ENCODE peak calls at places on chromosomes 11 and 22, in four cellular contexts. One of them, this sample, is unnamed.

GRCh38 chr22:21000987-21001600 is 824 bp downstream of the THAP7 start:
- DNase-seq in GM12878: no peak
- DNase-seq in HepG2: no peak
- DNase-seq in H1: no peak
- DNase-seq in this sample: no peak

GRCh38 chr22:20244250-20244648 is 23.9 kb downstream of the RTN4R start:
- DNase-seq in GM12878: no peak
- DNase-seq in HepG2: no peak
- DNase-seq in H1: no peak
- DNase-seq in this sample: no peak

GRCh38 chr11:95996621-95997020 is 72.7 kb upstream of the MTMR2 start:
- DNase-seq in GM12878: no peak
- DNase-seq in HepG2: no peak
- DNase-seq in H1: no peak
- DNase-seq in this sample: no peak

GRCh38 chr22:46001426-46002106 is 24.6 kb upstream of the WNT7B start:
- DNase-seq in GM12878: no peak
- DNase-seq in HepG2: no peak
- DNase-seq in H1: no peak
- DNase-seq in this sample: no peak

GRCh38 chr11:95443386-95443785 is 212.4 kb upstream of the SESN3 start:
- DNase-seq in GM12878: peak; percentile 48
- DNase-seq in HepG2: peak; percentile 5
- DNase-seq in H1: no peak
- DNase-seq in this sample: no peak

GRCh38 chr11:75223954-75224643 is 16.5 kb upstream of the TPBGL start:
- DNase-seq in GM12878: no peak
- DNase-seq in HepG2: peak; percentile 17
- DNase-seq in H1: no peak
- DNase-seq in this sample: no peak

GRCh38 chr11:23846902-23847422 is 649.9 kb upstream of the LUZP2 start:
- DNase-seq in GM12878: no peak
- DNase-seq in HepG2: no peak
- DNase-seq in H1: no peak
- DNase-seq in this sample: no peak

GRCh38 chr11:58675344-58676155 is 53.1 kb downstream of the CNTF start:
- DNase-seq in GM12878: no peak
- DNase-seq in HepG2: peak; percentile 32
- DNase-seq in H1: peak; percentile 36
- DNase-seq in this sample: peak; percentile 56

GRCh38 chr11:115257286-115258077 is 246.7 kb downstream of the CADM1 start:
- DNase-seq in GM12878: no peak
- DNase-seq in HepG2: no peak
- DNase-seq in H1: no peak
- DNase-seq in this sample: no peak

GRCh38 chr22:47043835-47044721 is 281.6 kb downstream of the TBC1D22A start:
- DNase-seq in GM12878: no peak
- DNase-seq in HepG2: no peak
- DNase-seq in H1: no peak
- DNase-seq in this sample: no peak

GRCh38 chr11:124717786-124718634 is 21.7 kb upstream of the NRGN start:
- DNase-seq in GM12878: no peak
- DNase-seq in HepG2: peak; percentile 6
- DNase-seq in H1: no peak
- DNase-seq in this sample: no peak

GRCh38 chr22:22074634-22075381 is 92.2 kb upstream of the TOP3B start:
- DNase-seq in GM12878: no peak
- DNase-seq in HepG2: no peak
- DNase-seq in H1: no peak
- DNase-seq in this sample: no peak

GRCh38 chr22:40076702-40077645 is 82.2 kb downstream of the FAM83F start:
- DNase-seq in GM12878: no peak
- DNase-seq in HepG2: no peak
- DNase-seq in H1: no peak
- DNase-seq in this sample: no peak

GRCh38 chr11:66687831-66688281 is 10.2 kb upstream of the RBM4B start:
- DNase-seq in GM12878: no peak
- DNase-seq in HepG2: no peak
- DNase-seq in H1: no peak
- DNase-seq in this sample: no peak

GRCh38 chr11:66684635-66685034 is 6.9 kb upstream of the RBM4B start:
- DNase-seq in GM12878: no peak
- DNase-seq in HepG2: no peak
- DNase-seq in H1: no peak
- DNase-seq in this sample: no peak

GRCh38 chr11:66686801-66687750 is 9.4 kb upstream of the RBM4B start:
- DNase-seq in GM12878: no peak
- DNase-seq in HepG2: no peak
- DNase-seq in H1: no peak
- DNase-seq in this sample: no peak

GRCh38 chr11:66685276-66686099 is 7.8 kb upstream of the RBM4B start:
- DNase-seq in GM12878: no peak
- DNase-seq in HepG2: no peak
- DNase-seq in H1: no peak
- DNase-seq in this sample: no peak

GRCh38 chr11:66686100-66686785 is 8.6 kb upstream of the RBM4B start:
- DNase-seq in GM12878: no peak
- DNase-seq in HepG2: no peak
- DNase-seq in H1: no peak
- DNase-seq in this sample: no peak
- H3K4me3 ChIP-seq in GM12878: no peak overlapping the region
- H3K4me3 ChIP-seq in HepG2: no peak overlapping the region
- H3K4me3 ChIP-seq in H1: no peak overlapping the region
- H3K4me3 ChIP-seq in this sample: no peak overlapping the region

DNA sequence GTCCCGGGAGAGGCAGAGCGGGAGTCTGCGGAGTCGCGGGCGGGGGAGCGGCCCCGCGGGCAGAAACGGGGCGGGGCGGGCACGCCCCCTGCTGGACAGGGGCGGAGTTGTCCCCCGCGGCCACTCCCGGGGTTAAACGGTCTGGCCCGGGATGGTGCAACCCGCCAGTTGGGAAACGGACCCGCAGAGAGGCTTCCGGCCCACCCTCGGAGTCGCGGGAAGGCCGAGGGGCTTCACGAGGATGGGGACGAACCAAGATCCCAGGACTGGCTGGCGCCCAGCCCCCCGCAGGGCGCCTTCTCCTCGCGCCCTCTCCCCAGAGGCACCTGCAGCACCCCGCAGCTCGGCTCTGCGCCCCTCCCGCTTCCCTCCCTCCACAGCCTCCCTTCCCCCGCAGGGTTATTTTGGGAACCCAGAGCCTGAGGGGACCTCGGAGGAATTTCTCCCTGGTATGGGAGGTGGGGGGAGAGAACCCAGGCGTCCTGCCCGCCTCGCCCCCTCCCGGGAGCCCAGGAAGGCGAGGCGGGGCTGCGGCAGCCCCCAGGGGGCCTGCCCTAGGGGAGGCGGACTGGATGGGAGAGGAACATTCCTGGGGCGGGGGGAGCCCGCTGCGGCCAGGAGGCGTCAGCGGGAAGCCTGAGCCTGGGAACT is 877 bp downstream of the RASGRP2 start:
- DNase-seq in GM12878: no peak
- DNase-seq in HepG2: no peak
- DNase-seq in H1: no peak
- DNase-seq in this sample: no peak
- TF ChIP-seq SUZ12 in GM12878: peak; percentile 69
- TF ChIP-seq SUZ12 in HepG2: no peak
- TF ChIP-seq SUZ12 in H1: no peak
- TF ChIP-seq SUZ12 in this sample: no peak

DNA sequence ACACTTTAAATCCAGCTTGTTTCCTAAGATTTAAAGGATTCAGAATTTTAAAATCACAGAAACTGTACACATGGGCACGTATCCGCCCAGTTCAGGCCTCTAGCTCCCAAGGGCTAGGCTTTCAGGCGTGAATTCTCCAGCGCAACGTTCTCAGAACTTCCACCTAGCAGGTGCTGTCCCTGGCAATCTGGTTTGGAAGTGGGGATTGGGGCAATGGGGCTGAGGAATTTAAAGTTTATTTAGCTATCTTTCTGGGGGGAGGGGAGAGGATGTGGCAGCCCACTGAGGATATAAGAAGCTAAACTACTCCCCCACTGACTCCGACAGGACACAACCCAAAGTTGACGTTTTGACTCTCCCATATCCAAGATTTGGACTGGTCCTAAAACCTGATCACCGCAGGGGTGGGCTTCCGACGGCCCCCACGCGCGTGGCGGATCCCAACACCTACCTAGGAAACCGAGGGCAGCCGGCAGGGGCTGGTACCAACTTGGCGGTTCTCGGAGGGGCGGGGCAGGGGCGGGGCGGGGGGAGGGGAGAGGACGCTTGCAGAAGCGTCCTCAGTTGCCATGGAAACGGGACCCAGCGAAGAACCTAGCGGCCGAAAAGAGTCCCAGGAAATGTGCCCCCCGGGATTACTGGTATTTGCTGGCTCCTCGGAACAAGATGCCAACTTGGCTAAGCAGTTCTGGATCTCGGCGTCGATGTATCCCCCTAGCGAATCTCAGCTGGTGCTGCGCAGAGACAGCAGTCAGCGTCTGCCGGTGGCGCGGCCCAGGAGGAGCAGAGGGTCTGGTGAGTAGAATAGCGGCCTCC is at the start of gene HOATZ:
- DNase-seq in GM12878: no peak
- DNase-seq in HepG2: no peak
- DNase-seq in H1: peak; percentile 41
- DNase-seq in this sample: peak; percentile 38
- H3K4me3 ChIP-seq in GM12878: no peak within 1 kb of the TSS
- H3K4me3 ChIP-seq in HepG2: no peak within 1 kb of the TSS
- H3K4me3 ChIP-seq in H1: peak within 1 kb of the TSS; percentile 59
- H3K4me3 ChIP-seq in this sample: peak within 1 kb of the TSS; percentile 24

GRCh38 chr11:114237321-114238280 is 58.6 kb upstream of the NNMT start:
- DNase-seq in GM12878: no peak
- DNase-seq in HepG2: no peak
- DNase-seq in H1: no peak
- DNase-seq in this sample: no peak

GRCh38 chr11:114236829-114237228 is 59.4 kb upstream of the NNMT start:
- DNase-seq in GM12878: no peak
- DNase-seq in HepG2: no peak
- DNase-seq in H1: no peak
- DNase-seq in this sample: no peak

GRCh38 chr11:114232400-114233070 is 63.7 kb upstream of the NNMT start:
- DNase-seq in GM12878: no peak
- DNase-seq in HepG2: no peak
- DNase-seq in H1: no peak
- DNase-seq in this sample: no peak

GRCh38 chr11:114230031-114230430 is 66.2 kb upstream of the NNMT start:
- DNase-seq in GM12878: no peak
- DNase-seq in HepG2: no peak
- DNase-seq in H1: no peak
- DNase-seq in this sample: no peak

DNA sequence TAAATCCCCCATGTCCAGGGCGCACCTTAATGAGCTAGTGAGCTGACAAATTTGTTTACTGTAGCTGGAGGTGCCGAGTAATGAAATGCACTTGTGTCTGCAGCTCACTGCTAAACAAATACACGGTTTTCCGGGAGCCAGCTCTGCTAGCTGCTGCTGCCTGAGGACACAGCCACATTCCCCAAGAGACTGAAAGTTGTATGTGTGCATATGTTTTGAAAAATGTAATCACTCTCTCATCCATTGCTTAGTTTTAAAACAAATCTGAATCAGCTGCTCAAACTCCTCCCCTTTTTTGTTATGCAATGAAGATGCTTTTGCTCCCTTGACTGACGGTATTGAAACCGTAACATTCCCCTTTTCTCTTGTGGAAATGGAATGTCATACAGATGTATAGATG is 62.4 kb upstream of the NNMT start:
- DNase-seq in GM12878: no peak
- DNase-seq in HepG2: no peak
- DNase-seq in H1: no peak
- DNase-seq in this sample: no peak
- TF ChIP-seq SUZ12 in GM12878: no peak
- TF ChIP-seq SUZ12 in HepG2: no peak
- TF ChIP-seq SUZ12 in H1: no peak
- TF ChIP-seq SUZ12 in this sample: no peak

GRCh38 chr22:17158568-17159503 is at the start of gene HDHD5:
- DNase-seq in GM12878: no peak
- DNase-seq in HepG2: no peak
- DNase-seq in H1: peak; percentile 50
- DNase-seq in this sample: peak; percentile 65
- H3K4me3 ChIP-seq in GM12878: peak within 1 kb of the TSS; percentile 79
- H3K4me3 ChIP-seq in HepG2: no peak within 1 kb of the TSS
- H3K4me3 ChIP-seq in H1: peak within 1 kb of the TSS; percentile 70
- H3K4me3 ChIP-seq in this sample: peak within 1 kb of the TSS; percentile 79

GRCh38 chr11:68372625-68373024 is 60.2 kb downstream of the LRP5 start:
- DNase-seq in GM12878: no peak
- DNase-seq in HepG2: no peak
- DNase-seq in H1: no peak
- DNase-seq in this sample: no peak

GRCh38 chr11:68374531-68374930 is 62.1 kb downstream of the LRP5 start:
- DNase-seq in GM12878: no peak
- DNase-seq in HepG2: no peak
- DNase-seq in H1: no peak
- DNase-seq in this sample: no peak

GRCh38 chr11:68373189-68373809 is 60.9 kb downstream of the LRP5 start:
- DNase-seq in GM12878: no peak
- DNase-seq in HepG2: no peak
- DNase-seq in H1: no peak
- DNase-seq in this sample: no peak

GRCh38 chr11:68375337-68375736 is 62.9 kb downstream of the LRP5 start:
- DNase-seq in GM12878: no peak
- DNase-seq in HepG2: no peak
- DNase-seq in H1: no peak
- DNase-seq in this sample: no peak

GRCh38 chr11:68373810-68374501 is 61.6 kb downstream of the LRP5 start:
- DNase-seq in GM12878: no peak
- DNase-seq in HepG2: peak; percentile 81
- DNase-seq in H1: no peak
- DNase-seq in this sample: no peak
- TF ChIP-seq SUZ12 in GM12878: no peak
- TF ChIP-seq SUZ12 in HepG2: no peak
- TF ChIP-seq SUZ12 in H1: no peak
- TF ChIP-seq SUZ12 in this sample: no peak

GRCh38 chr11:35045219-35045819 is 93.7 kb upstream of the CD44 start:
- DNase-seq in GM12878: no peak
- DNase-seq in HepG2: peak; percentile 64
- DNase-seq in H1: no peak
- DNase-seq in this sample: no peak

GRCh38 chr11:35047179-35047578 is 91.8 kb upstream of the CD44 start:
- DNase-seq in GM12878: no peak
- DNase-seq in HepG2: no peak
- DNase-seq in H1: no peak
- DNase-seq in this sample: no peak

GRCh38 chr11:35049906-35050531 is 89.0 kb upstream of the CD44 start:
- DNase-seq in GM12878: peak; percentile 44
- DNase-seq in HepG2: no peak
- DNase-seq in H1: no peak
- DNase-seq in this sample: no peak

GRCh38 chr11:35046606-35047005 is 92.4 kb upstream of the CD44 start:
- DNase-seq in GM12878: no peak
- DNase-seq in HepG2: no peak
- DNase-seq in H1: no peak
- DNase-seq in this sample: no peak

DNA sequence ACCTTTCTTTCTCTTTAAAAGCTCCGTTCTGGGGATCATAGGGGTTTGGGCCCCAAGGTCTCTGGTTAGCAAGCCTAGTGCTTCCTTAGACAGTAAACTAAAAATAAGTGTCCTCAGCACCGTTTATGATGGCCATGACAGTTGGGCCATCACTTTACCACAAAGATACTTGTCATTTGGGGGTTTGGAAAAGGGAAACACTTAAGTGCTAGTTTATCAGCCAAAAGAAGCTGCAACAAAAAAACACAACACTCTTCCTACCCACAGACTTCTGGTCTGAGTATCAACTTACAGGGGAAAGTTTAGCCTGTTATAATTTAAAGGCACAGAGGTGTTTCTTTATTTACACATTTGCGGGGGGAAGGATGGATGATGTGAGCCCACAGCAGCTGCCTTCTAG is 88.4 kb upstream of the CD44 start:
- DNase-seq in GM12878: no peak
- DNase-seq in HepG2: no peak
- DNase-seq in H1: no peak
- DNase-seq in this sample: no peak
- H3K4me3 ChIP-seq in GM12878: no peak overlapping the region
- H3K4me3 ChIP-seq in HepG2: no peak overlapping the region
- H3K4me3 ChIP-seq in H1: no peak overlapping the region
- H3K4me3 ChIP-seq in this sample: no peak overlapping the region

This sample was measured in NT2/D1.